ENCODE peak calls at places on chromosomes 16 and 17, in eight cellular contexts. C, X, K, W, N, E, D and T are unnamed samples. For H3K4me1, the result is how much of the 10 kb centered on the place peaks cover.

GRCh38 chr17:79887451-79887991 is 48.3 kb upstream of the CBX4 start:
- DNase-seq in E (no peak), K (no peak), X (no peak), N (no peak), D (no peak), W (no peak), C (no peak), T (no peak)

GRCh38 chr16:154223-155030 is 2.0 kb downstream of the HBZ start:
- DNase-seq in W (no peak), N (no peak), C (peak), K (no peak), D (no peak), X (no peak), E (no peak), T (no peak)

GRCh38 chr17:81153340-81153803 is 11.9 kb upstream of the PVALEF start:
- DNase-seq in C (no peak), X (no peak), N (no peak), D (no peak), E (no peak), K (no peak), W (no peak), T (no peak)

GRCh38 chr16:79351927-79352326 is 248.6 kb downstream of the MAF start:
- DNase-seq in C (no peak), W (no peak), E (no peak), D (no peak), N (no peak), K (no peak), X (no peak), T (no peak)

GRCh38 chr17:44959821-44960523 is 8.1 kb downstream of the C1QL1 start:
- DNase-seq in N (no peak), E (no peak), W (no peak), C (no peak), X (no peak), D (no peak), K (no peak), T (peak)

GRCh38 chr16:72957303-72958277 is 90.3 kb downstream of the ZFHX3 start:
- DNase-seq in X (no peak), E (no peak), K (no peak), W (no peak), C (no peak), D (no peak), N (no peak), T (no peak)

GRCh38 chr16:29237971-29238370 is 168.5 kb downstream of the NPIPB11 start:
- DNase-seq in E (no peak), X (no peak), D (no peak), N (no peak), K (no peak), W (no peak), C (no peak), T (no peak)

GRCh38 chr16:1125471-1125870 is 27.4 kb upstream of the CACNA1H start:
- DNase-seq in N (no peak), E (no peak), W (no peak), C (peak), X (no peak), D (no peak), K (no peak), T (no peak)

GRCh38 chr17:14196337-14196997 is 40.2 kb downstream of the CDRT15 start:
- DNase-seq in E (no peak), X (no peak), C (no peak), N (no peak), D (no peak), W (no peak), K (no peak), T (no peak)

GRCh38 chr17:44362964-44363612 is 565 bp downstream of the FAM171A2 start:
- DNase-seq in C (no peak), N (no peak), W (no peak), X (no peak), E (no peak), D (no peak), K (no peak), T (no peak)

GRCh38 chr17:80795737-80796136 is 195.9 kb upstream of the CHMP6 start:
- DNase-seq in W (no peak), N (peak), D (no peak), C (no peak), E (peak), K (no peak), X (no peak), T (no peak)

GRCh38 chr17:35766903-35767510 is 6.3 kb downstream of the C17orf50 start:
- DNase-seq in X (peak), C (peak), K (no peak), W (no peak), D (no peak), N (peak), E (no peak), T (peak)

GRCh38 chr17:29155235-29155965 is 24.8 kb downstream of the MYO18A start:
- DNase-seq in W (no peak), E (no peak), X (no peak), D (peak), N (peak), C (peak), K (peak), T (peak)

GRCh38 chr17:42287305-42288077 is 807 bp upstream of the STAT5A start:
- DNase-seq in W (no peak), E (peak), C (peak), D (peak), X (no peak), N (peak), K (no peak), T (peak)

GRCh38 chr17:55576237-55576998 is 65.2 kb upstream of the SMIM36 start:
- DNase-seq in K (no peak), W (no peak), X (no peak), D (no peak), E (peak), N (no peak), C (no peak), T (no peak)

GRCh38 chr17:76166168-76166567 is 25.1 kb upstream of the FOXJ1 start:
- DNase-seq in K (no peak), N (no peak), E (no peak), X (no peak), W (no peak), C (no peak), D (no peak), T (no peak)

GRCh38 chr16:85415196-85415988 is 197.7 kb upstream of the GSE1 start:
- DNase-seq in C (no peak), N (peak), E (no peak), W (no peak), K (no peak), X (no peak), D (no peak), T (peak)

GRCh38 chr17:45873728-45874127 is 20.6 kb upstream of the MAPT start:
- DNase-seq in W (no peak), D (no peak), K (peak), C (no peak), E (no peak), N (no peak), X (no peak), T (no peak)

GRCh38 chr16:29926675-29927522 is 873 bp upstream of the KCTD13 start:
- DNase-seq in D (peak), E (no peak), W (no peak), X (peak), N (peak), C (no peak), K (no peak), T (peak)

GRCh38 chr17:76145231-76146052 is 4.4 kb upstream of the FOXJ1 start:
- DNase-seq in W (no peak), E (no peak), D (no peak), X (no peak), C (no peak), K (no peak), N (no peak), T (peak)

GRCh38 chr16:89936034-89936433 is 12.5 kb upstream of the DEF8 start:
- DNase-seq in E (no peak), C (no peak), D (no peak), W (no peak), K (no peak), N (no peak), X (no peak), T (no peak)

GRCh38 chr16:80973991-80974390 is 32.7 kb downstream of the CMC2 start:
- DNase-seq in C (no peak), D (no peak), W (no peak), E (no peak), K (no peak), X (no peak), N (no peak), T (no peak)

GRCh38 chr17:29760279-29760721 is 137.6 kb upstream of the CORO6 start:
- DNase-seq in C (no peak), K (peak), N (no peak), W (no peak), D (no peak), E (no peak), X (no peak), T (no peak)

GRCh38 chr17:10357768-10358167 is 15.0 kb downstream of the MYH13 start:
- DNase-seq in C (no peak), K (no peak), D (no peak), N (peak), W (no peak), X (no peak), E (no peak), T (no peak)

GRCh38 chr17:78380370-78380769 is 1.9 kb downstream of the PGS1 start:
- DNase-seq in D (no peak), K (no peak), W (no peak), X (no peak), N (no peak), C (no peak), E (no peak), T (no peak)

GRCh38 chr16:89704281-89704680 is 2.8 kb upstream of the SPATA2L start:
- DNase-seq in X (no peak), W (no peak), K (no peak), C (no peak), N (no peak), E (no peak), D (no peak), T (no peak)

GRCh38 chr16:65704866-65705265 is 583.0 kb upstream of the CDH11 start:
- DNase-seq in W (no peak), K (no peak), X (no peak), N (no peak), E (no peak), D (no peak), C (no peak), T (no peak)

GRCh38 chr16:81189100-81189664 is 49.3 kb upstream of the BCO1 start:
- DNase-seq in C (peak), D (peak), X (no peak), N (peak), E (peak), K (no peak), W (no peak), T (peak)

GRCh38 chr16:72639494-72639893 is 408.4 kb downstream of the ZFHX3 start:
- DNase-seq in E (no peak), K (no peak), X (no peak), N (no peak), C (no peak), D (no peak), W (no peak), T (no peak)

GRCh38 chr17:2215616-2216364 is 87.8 kb downstream of the SMG6 start:
- DNase-seq in E (peak), N (no peak), D (peak), K (peak), X (no peak), C (peak), W (no peak), T (peak)

GRCh38 chr17:39794249-39794970 is 56.7 kb downstream of the GRB7 start:
- DNase-seq in K (no peak), N (no peak), W (no peak), X (no peak), E (no peak), C (peak), D (no peak), T (peak)

GRCh38 chr16:68744744-68745280 is 7.7 kb downstream of the CDH1 start:
- DNase-seq in E (no peak), X (peak), N (peak), K (no peak), W (no peak), C (peak), D (peak), T (peak)

GRCh38 chr17:79742951-79743476 is 12.3 kb downstream of the ENPP7 start:
- DNase-seq in E (no peak), K (no peak), C (no peak), D (no peak), N (no peak), X (no peak), W (no peak), T (no peak)

GRCh38 chr17:7676533-7676932 is 10.8 kb downstream of the TP53 start:
- DNase-seq in W (no peak), D (no peak), K (no peak), C (no peak), X (no peak), N (no peak), E (no peak), T (no peak)

GRCh38 chr17:74898376-74898946 is 5.0 kb upstream of the FADS6 start:
- DNase-seq in E (no peak), K (no peak), N (no peak), D (no peak), X (no peak), C (no peak), W (no peak), T (no peak)

GRCh38 chr17:27997044-27997401 is 45.5 kb upstream of the NLK start:
- DNase-seq in X (no peak), N (no peak), E (no peak), D (no peak), K (no peak), W (no peak), C (no peak), T (no peak)
- H3K4me3 ChIP-seq in X (no peak), N (no peak), E (no peak), D (no peak), K (no peak), W (no peak), C (no peak), T (no peak)

GRCh38 chr17:73795730-73796129 is 151.5 kb upstream of the SDK2 start:
- DNase-seq in K (no peak), X (no peak), W (no peak), D (no peak), C (no peak), N (no peak), E (no peak), T (no peak)
- H3K4me1 ChIP-seq in K (under half), X (under half), W (under half), D (under half), C (under half), N (under half), E (under half), T (under half)

DNA sequence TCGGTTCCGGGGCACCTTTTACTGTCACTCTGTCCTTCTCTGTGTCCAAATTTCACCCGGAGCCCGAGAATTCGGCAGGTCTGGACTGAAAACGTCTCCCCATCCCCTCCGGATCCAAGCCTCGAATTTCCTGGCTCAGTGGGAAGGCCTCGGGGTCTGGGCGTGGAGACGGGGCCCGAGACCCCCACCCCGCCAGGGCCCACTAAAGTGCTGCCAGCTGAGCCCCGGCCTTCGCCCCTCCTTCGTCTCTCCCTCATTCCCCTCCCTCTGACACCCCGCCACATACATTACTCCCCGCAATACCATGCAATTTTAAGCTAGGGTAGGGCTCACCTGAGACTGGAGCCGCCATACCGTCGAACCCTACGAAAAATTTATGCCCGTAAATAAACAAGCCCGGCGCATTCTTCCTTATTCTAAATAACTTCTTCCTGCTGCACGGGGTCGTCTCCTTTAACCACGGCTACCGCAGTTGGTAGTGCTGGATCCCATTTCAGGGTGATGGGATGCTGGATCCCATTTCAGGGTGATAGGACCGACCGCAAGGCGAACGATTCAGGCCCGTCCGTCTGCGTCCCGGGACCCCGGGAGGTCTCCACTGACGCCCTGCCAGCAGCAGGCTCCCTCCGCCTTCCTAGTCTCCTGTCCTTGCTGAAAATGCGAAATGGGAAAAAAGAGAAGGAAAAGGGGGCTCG is 4.4 kb upstream of the OR1F1 start:
- DNase-seq in E (no peak), X (no peak), N (no peak), C (no peak), W (no peak), K (no peak), D (no peak), T (no peak)
- H3K4me3 ChIP-seq in E (no peak), X (peak), N (no peak), C (peak), W (peak), K (peak), D (peak), T (peak)

GRCh38 chr16:10219742-10220141 is 37.5 kb upstream of the GRIN2A start:
- DNase-seq in E (no peak), X (no peak), D (no peak), N (no peak), C (no peak), K (no peak), W (no peak), T (no peak)
- H3K4me1 ChIP-seq in E (under half), X (under half), D (under half), N (under half), C (under half), K (under half), W (under half), T (under half)

DNA sequence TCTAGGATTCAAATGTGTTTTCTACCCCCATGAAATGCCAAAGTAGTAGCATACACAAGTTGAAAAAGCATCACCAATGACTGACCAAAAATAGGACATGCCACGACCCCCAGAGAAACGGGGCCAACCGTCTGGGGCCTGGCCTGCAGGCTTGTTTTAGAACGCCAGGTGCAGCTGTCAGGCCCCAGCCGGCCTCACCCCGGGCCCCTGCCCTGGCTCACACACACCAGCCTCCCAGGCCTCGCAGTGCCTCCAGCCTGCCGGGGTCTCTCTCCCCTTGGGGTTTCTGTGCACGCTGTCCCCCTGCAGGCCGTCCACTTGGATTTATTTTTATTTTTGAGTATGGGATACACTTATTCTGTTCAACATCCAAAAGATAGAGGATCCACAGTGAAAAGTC is 7.9 kb downstream of the KATNB1 start:
- DNase-seq in C (no peak), K (no peak), X (no peak), D (no peak), E (no peak), W (no peak), N (no peak), T (no peak)
- H3K4me3 ChIP-seq in C (no peak), K (no peak), X (no peak), D (no peak), E (no peak), W (no peak), N (no peak), T (no peak)

DNA sequence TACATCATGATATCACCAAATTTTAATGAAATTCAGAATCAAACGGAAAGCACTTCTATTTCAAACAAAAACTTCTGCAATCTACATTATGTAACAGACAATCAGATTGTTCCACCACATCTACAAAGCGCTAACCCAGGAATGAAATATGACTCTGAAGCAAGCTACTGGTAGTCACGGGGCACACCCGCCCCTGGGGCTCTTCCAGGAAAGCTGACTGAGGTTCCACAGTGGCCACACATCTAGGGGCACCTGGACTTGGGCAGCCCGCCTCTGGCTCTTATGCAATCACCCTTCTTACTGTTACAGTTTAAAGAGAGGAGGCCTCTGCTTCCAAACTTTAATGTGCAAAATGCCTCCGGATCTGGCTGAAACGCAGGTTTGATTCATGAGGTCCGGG is 27.5 kb downstream of the ZCCHC14 start:
- DNase-seq in W (peak), C (peak), E (peak), N (peak), X (peak), K (no peak), D (peak), T (peak)
- H3K4me1 ChIP-seq in W (under half), C (half or more), E (half or more), N (half or more), X (under half), K (under half), D (under half), T (under half)

DNA sequence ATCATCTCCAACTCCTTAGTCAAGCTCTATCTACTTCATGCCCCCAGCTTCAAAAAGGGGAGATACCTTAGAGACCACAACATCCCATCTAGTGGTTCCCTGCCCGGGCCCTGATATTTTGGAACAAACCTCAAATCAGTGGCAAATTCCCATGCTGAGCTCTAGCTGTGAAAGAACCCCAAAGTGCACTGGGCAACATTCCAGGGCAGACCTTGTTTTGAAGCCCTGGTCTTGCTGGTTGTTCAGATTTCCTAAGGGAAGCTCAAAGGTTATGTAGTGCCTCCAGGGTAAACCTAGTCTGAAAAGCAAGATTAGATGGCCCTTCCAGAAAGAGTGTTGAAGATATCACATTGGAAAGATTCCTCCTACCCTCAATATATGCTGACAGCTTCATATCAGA is 16.3 kb downstream of the FAM117A start:
- DNase-seq in K (no peak), X (no peak), E (no peak), W (no peak), D (no peak), C (no peak), N (no peak), T (no peak)
- H3K4me3 ChIP-seq in K (no peak), X (no peak), E (no peak), W (no peak), D (no peak), C (no peak), N (no peak), T (no peak)

GRCh38 chr17:77314601-77315000 is 173.8 kb downstream of the SEC14L1 start:
- DNase-seq in K (no peak), X (no peak), W (no peak), E (no peak), N (no peak), C (no peak), D (no peak), T (peak)

GRCh38 chr17:77316191-77316641 is 175.4 kb downstream of the SEC14L1 start:
- DNase-seq in E (peak), N (no peak), D (no peak), C (no peak), W (no peak), X (no peak), K (no peak), T (peak)

GRCh38 chr17:77316651-77317050 is 175.9 kb downstream of the SEC14L1 start:
- DNase-seq in W (no peak), E (no peak), X (no peak), D (no peak), K (no peak), N (no peak), C (no peak), T (peak)

GRCh38 chr17:77315010-77315409 is 174.2 kb downstream of the SEC14L1 start:
- DNase-seq in E (no peak), X (no peak), W (no peak), K (no peak), D (no peak), N (no peak), C (no peak), T (no peak)

DNA sequence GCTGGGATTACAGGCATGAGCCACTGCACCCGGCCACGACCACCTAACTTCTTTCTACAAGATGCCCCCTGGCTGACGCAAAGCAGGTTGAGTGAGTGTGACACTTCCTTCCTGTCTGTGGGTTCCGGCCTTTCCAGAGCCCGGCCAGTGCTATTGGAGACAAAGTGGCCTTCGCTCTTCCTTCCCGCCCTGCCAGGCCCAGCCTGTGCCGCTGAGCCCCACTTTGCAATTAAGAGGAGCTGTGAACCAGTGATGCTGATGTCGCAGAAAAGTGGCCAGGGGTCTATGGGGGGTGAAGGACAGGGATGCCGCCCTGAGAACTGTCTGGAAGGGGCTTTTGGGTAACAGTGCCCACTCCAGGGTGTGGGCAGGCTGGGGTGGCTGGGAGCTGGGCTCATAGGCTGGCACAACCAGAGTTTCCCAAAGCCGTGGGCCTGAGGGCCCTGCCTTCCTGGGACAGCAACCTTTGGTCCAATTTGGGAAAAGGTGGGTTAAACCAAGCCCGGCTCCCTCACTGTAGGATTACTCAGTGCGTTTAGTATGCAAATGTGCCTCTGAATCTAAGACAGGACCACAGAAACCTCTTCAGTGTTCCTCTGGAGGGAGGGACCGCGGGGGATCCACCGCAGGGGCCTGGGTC is 174.9 kb downstream of the SEC14L1 start:
- DNase-seq in N (no peak), W (no peak), X (no peak), E (no peak), C (no peak), D (no peak), K (no peak), T (peak)
- H3K4me1 ChIP-seq in N (under half), W (under half), X (under half), E (under half), C (under half), D (under half), K (under half), T (under half)